ENCODE peak calls at places on chromosomes 1 and 21, in four cellular contexts. Y is neural progenitor cell, Q is K562, U is GM23338. M is an unnamed sample.

GRCh38 chr1:76868154-76868882 is 1.0 kb downstream of the ST6GALNAC5 start:
- DNase-seq in Y (peak; percentile 90), Q (peak; percentile 11), U (peak; percentile 83), M (peak; percentile 77)

GRCh38 chr21:41802684-41803083 is 35.8 kb upstream of the RIPK4 start:
- DNase-seq in Y (no peak), Q (no peak), U (no peak), M (no peak)

GRCh38 chr1:222844108-222844779 is 29.4 kb downstream of the DISP1 start:
- DNase-seq in Y (peak; percentile 6), Q (no peak), U (peak; percentile 56), M (no peak)

GRCh38 chr1:118918230-118918939 is 69.8 kb downstream of the TBX15 start:
- DNase-seq in Y (no peak), Q (no peak), U (no peak), M (no peak)

GRCh38 chr1:183259886-183260285 is 73.8 kb downstream of the LAMC2 start:
- DNase-seq in Y (no peak), Q (no peak), U (peak; percentile 59), M (no peak)

GRCh38 chr1:165355221-165355976 is 1.1 kb downstream of the LMX1A start:
- DNase-seq in Y (peak; percentile 63), Q (no peak), U (peak; percentile 58), M (no peak)

GRCh38 chr1:167722152-167722869 is 529 bp downstream of the MPZL1 start:
- DNase-seq in Y (peak; percentile 83), Q (peak; percentile 73), U (peak; percentile 75), M (peak; percentile 83)

GRCh38 chr21:30234643-30235042 is 18.7 kb upstream of the CLDN8 start:
- DNase-seq in Y (no peak), Q (no peak), U (no peak), M (no peak)

GRCh38 chr1:208036177-208036808 is 125.4 kb upstream of the CD34 start:
- DNase-seq in Y (no peak), Q (peak; percentile 59), U (peak; percentile 67), M (peak; percentile 51)

GRCh38 chr1:42146916-42147320 is 6.3 kb upstream of the GUCA2B start:
- DNase-seq in Y (peak; percentile 78), Q (peak; percentile 79), U (peak; percentile 96), M (peak; percentile 95)

GRCh38 chr1:203405703-203406430 is 54.9 kb upstream of the FMOD start:
- DNase-seq in Y (no peak), Q (no peak), U (no peak), M (no peak)

GRCh38 chr1:85200870-85201339 is at the start of gene SYDE2:
- DNase-seq in Y (peak; percentile 89), Q (peak; percentile 95), U (peak; percentile 82), M (peak; percentile 97)

GRCh38 chr1:211643324-211644212 is 31.9 kb downstream of the NEK2 start:
- DNase-seq in Y (peak; percentile 19), Q (peak; percentile 62), U (no peak), M (no peak)

GRCh38 chr1:8378981-8379470 is 61.1 kb downstream of the SLC45A1 start:
- DNase-seq in Y (no peak), Q (no peak), U (no peak), M (no peak)

GRCh38 chr1:233254039-233254362 is 41.5 kb downstream of the PCNX2 start:
- DNase-seq in Y (no peak), Q (no peak), U (no peak), M (no peak)

GRCh38 chr1:35436078-35436477 is 121.1 kb downstream of the KIAA0319L start:
- DNase-seq in Y (no peak), Q (no peak), U (no peak), M (no peak)

GRCh38 chr1:109257682-109258421 is 8.5 kb downstream of the CELSR2 start:
- DNase-seq in Y (no peak), Q (no peak), U (no peak), M (peak; percentile 46)
- H2AFZ ChIP-seq in Y (no peak overlapping the region), Q (no peak overlapping the region), U (no peak overlapping the region), M (no peak overlapping the region)

GRCh38 chr1:194940336-194940735 is 1667.9 kb downstream of the KCNT2 start:
- DNase-seq in Y (no peak), Q (no peak), U (no peak), M (no peak)
- H3K4me3 ChIP-seq in Y (no peak overlapping the region), Q (no peak overlapping the region), U (no peak overlapping the region), M (no peak overlapping the region)

GRCh38 chr1:201633297-201633696 is 94.4 kb downstream of the NAV1 start:
- DNase-seq in Y (no peak), Q (no peak), U (no peak), M (no peak)
- H3K4me1 ChIP-seq in Y (peaks cover 39% of the 10 kb centered on the region), Q (peaks cover 10% of the 10 kb centered on the region), U (peaks cover 10% of the 10 kb centered on the region), M (peaks cover 47% of the 10 kb centered on the region)

GRCh38 chr1:20684651-20685050 is 23.5 kb upstream of the DDOST start:
- DNase-seq in Y (no peak), Q (no peak), U (no peak), M (peak; percentile 54)

GRCh38 chr1:20683614-20684013 is 22.4 kb upstream of the DDOST start:
- DNase-seq in Y (no peak), Q (no peak), U (no peak), M (peak; percentile 42)

GRCh38 chr1:20684050-20684620 is 23.0 kb upstream of the DDOST start:
- DNase-seq in Y (no peak), Q (no peak), U (no peak), M (no peak)

GRCh38 chr1:20681999-20682398 is 20.8 kb upstream of the DDOST start:
- DNase-seq in Y (no peak), Q (no peak), U (no peak), M (peak; percentile 29)

DNA sequence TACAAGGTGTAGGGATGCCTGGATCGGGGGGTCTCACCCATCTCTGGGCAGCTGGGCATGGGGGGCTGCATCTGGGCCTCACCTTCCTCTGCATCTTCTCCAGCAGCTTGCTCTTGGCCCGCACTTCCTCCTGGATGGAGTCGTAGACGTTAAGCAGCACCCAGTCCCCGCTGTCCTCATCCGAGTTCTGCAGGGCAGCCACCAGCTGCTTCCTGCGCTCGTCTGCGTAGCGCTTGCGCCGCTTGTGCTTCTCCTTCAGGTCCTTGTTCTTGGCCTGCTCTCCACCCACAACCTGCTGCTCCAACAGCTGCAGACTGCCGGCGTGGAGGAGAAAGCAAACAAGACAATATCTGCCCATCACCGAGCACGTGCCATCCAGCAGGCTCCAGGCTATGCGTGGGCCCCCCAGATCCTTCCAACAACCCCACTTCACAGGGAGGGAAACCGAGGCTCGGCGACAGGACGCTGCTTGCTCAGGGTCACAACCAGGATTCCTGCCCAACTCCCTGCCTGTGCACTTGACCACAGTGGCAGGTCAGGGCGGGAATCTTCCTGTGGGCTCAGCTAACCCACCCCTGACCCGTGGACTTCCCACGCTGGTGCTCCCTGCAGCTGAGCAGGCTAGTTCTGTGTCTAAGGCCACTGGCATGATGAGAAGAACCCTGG is 21.5 kb upstream of the DDOST start:
- DNase-seq in Y (no peak), Q (no peak), U (no peak), M (peak; percentile 58)
- H2AFZ ChIP-seq in Y (no peak overlapping the region), Q (no peak overlapping the region), U (no peak overlapping the region), M (no peak overlapping the region)

GRCh38 chr1:55203064-55203463 is 12.1 kb downstream of the USP24 start:
- DNase-seq in Y (no peak), Q (no peak), U (no peak), M (no peak)
- H3K4me3 ChIP-seq in Y (no peak overlapping the region), Q (no peak overlapping the region), U (no peak overlapping the region), M (no peak overlapping the region)

GRCh38 chr1:23194119-23194984 is 22.9 kb downstream of the HTR1D start:
- DNase-seq in Y (peak; percentile 45), Q (no peak), U (no peak), M (peak; percentile 94)
- H3K4me1 ChIP-seq in Y (no peaks in the 10 kb centered on the region), Q (peaks cover 4% of the 10 kb centered on the region), U (no peaks in the 10 kb centered on the region), M (peaks cover 53% of the 10 kb centered on the region)

M was measured in osteoblast.